ENCODE peak calls at places on chromosome 14, in five cellular contexts. S is A549, V is upper lobe of left lung, G is HepG2, B is GM12878. Q is an unnamed sample. For H3K4me1, the result is how much of the 10 kb centered on the place peaks cover.

GRCh38 chr14:80385340-80385739 is 174.0 kb upstream of the DIO2 start:
- ATAC-seq in S (no peak), V (no peak), B (no peak), G (no peak), Q (no peak)

GRCh38 chr14:94636744-94637412 is 24.7 kb downstream of the SERPINA3 start:
- ATAC-seq in B (no peak), S (peak), G (peak), V (no peak), Q (no peak)

GRCh38 chr14:96631621-96632362 is 129.6 kb downstream of the PAPOLA start:
- ATAC-seq in V (no peak), S (peak), G (peak), B (no peak), Q (no peak)

GRCh38 chr14:33943484-33943883 is 7.4 kb downstream of the EGLN3 start:
- ATAC-seq in B (no peak), G (no peak), S (no peak), V (no peak), Q (no peak)

GRCh38 chr14:34030864-34031263 is 80.0 kb upstream of the EGLN3 start:
- ATAC-seq in B (no peak), V (peak), G (no peak), S (no peak), Q (peak)

GRCh38 chr14:33589334-33589733 is 361.5 kb downstream of the EGLN3 start:
- ATAC-seq in S (no peak), V (peak), G (no peak), B (no peak), Q (no peak)

GRCh38 chr14:24066490-24067132 is 4.8 kb upstream of the CPNE6 start:
- ATAC-seq in S (no peak), V (no peak), B (no peak), G (peak), Q (no peak)

GRCh38 chr14:44914849-44915248 is 46.9 kb downstream of the KLHL28 start:
- ATAC-seq in B (peak), G (peak), V (peak), S (peak), Q (no peak)

GRCh38 chr14:88258026-88258425 is 65.0 kb downstream of the KCNK10 start:
- ATAC-seq in B (no peak), V (no peak), S (no peak), G (no peak), Q (no peak)

GRCh38 chr14:56173360-56173922 is 55.2 kb downstream of the PELI2 start:
- ATAC-seq in V (no peak), G (no peak), S (no peak), B (no peak), Q (no peak)

GRCh38 chr14:34640826-34641225 is 10.9 kb upstream of the SNX6 start:
- ATAC-seq in B (no peak), G (no peak), S (no peak), V (no peak), Q (no peak)

GRCh38 chr14:56555921-56556570 is 23.6 kb upstream of the TMEM260 start:
- ATAC-seq in G (peak), B (peak), S (peak), V (no peak), Q (no peak)

GRCh38 chr14:68976160-68977067 is 2.7 kb downstream of the ACTN1 start:
- ATAC-seq in V (no peak), B (no peak), G (peak), S (no peak), Q (no peak)

GRCh38 chr14:51547260-51547659 is 104.5 kb upstream of the FRMD6 start:
- ATAC-seq in B (no peak), G (no peak), S (peak), V (peak), Q (peak)

GRCh38 chr14:80575763-80576162 is 364.5 kb upstream of the DIO2 start:
- ATAC-seq in S (no peak), B (no peak), G (no peak), V (no peak), Q (no peak)

GRCh38 chr14:39576258-39576657 is 144.0 kb upstream of the FBXO33 start:
- ATAC-seq in B (no peak), V (no peak), G (peak), S (no peak), Q (no peak)

GRCh38 chr14:92455231-92455630 is 58.4 kb upstream of the RIN3 start:
- ATAC-seq in V (no peak), S (no peak), B (no peak), G (no peak), Q (no peak)

GRCh38 chr14:86391085-86391484 is 861.1 kb downstream of the FLRT2 start:
- ATAC-seq in B (no peak), S (no peak), V (no peak), G (no peak), Q (no peak)

GRCh38 chr14:34538871-34539406 is 562 bp downstream of the EAPP start:
- ATAC-seq in V (no peak), G (no peak), B (peak), S (no peak), Q (no peak)

GRCh38 chr14:69675246-69675583 is 63.8 kb downstream of the SUSD6 start:
- ATAC-seq in S (no peak), B (no peak), V (no peak), G (no peak), Q (no peak)

GRCh38 chr14:28361486-28361885 is 405.1 kb upstream of the FOXG1 start:
- ATAC-seq in G (no peak), B (no peak), S (no peak), V (no peak), Q (no peak)

GRCh38 chr14:35565896-35566464 is 32.0 kb downstream of the INSM2 start:
- ATAC-seq in G (no peak), B (no peak), S (no peak), V (no peak), Q (no peak)

GRCh38 chr14:94536836-94537235 is 24.4 kb upstream of the SERPINA4 start:
- ATAC-seq in B (peak), G (peak), V (no peak), S (no peak), Q (no peak)

GRCh38 chr14:96205059-96205993 is 687 bp downstream of the BDKRB2 start:
- ATAC-seq in G (peak), S (peak), B (peak), V (peak), Q (peak)

GRCh38 chr14:100665518-100666032 is 61.1 kb upstream of the DLK1 start:
- ATAC-seq in G (no peak), B (no peak), V (no peak), S (peak), Q (no peak)

GRCh38 chr14:60097974-60098373 is 6.3 kb downstream of the PCNX4 start:
- ATAC-seq in S (no peak), G (no peak), B (no peak), V (no peak), Q (no peak)

GRCh38 chr14:75223664-75224154 is 47.3 kb upstream of the TMED10 start:
- ATAC-seq in V (peak), S (peak), G (no peak), B (peak), Q (no peak)

GRCh38 chr14:60346706-60347105 is 97.7 kb downstream of the PPM1A start:
- ATAC-seq in V (no peak), B (no peak), S (no peak), G (no peak), Q (no peak)

GRCh38 chr14:100428727-100429126 is 105.6 kb downstream of the SLC25A47 start:
- ATAC-seq in S (no peak), V (no peak), G (no peak), B (no peak), Q (no peak)

GRCh38 chr14:92650581-92651105 is 97.8 kb downstream of the LGMN start:
- ATAC-seq in S (no peak), B (peak), G (no peak), V (no peak), Q (no peak)

GRCh38 chr14:50823051-50823762 is 7.8 kb downstream of the NIN start:
- ATAC-seq in S (no peak), B (peak), V (peak), G (peak), Q (no peak)

GRCh38 chr14:75041613-75042012 is 9.7 kb downstream of the MLH3 start:
- ATAC-seq in S (peak), V (no peak), B (no peak), G (peak), Q (no peak)

GRCh38 chr14:69636051-69636639 is 24.7 kb downstream of the SUSD6 start:
- ATAC-seq in S (no peak), V (peak), B (peak), G (no peak), Q (no peak)

GRCh38 chr14:58107947-58108552 is 44.0 kb downstream of the ARMH4 start:
- ATAC-seq in S (peak), V (peak), B (peak), G (no peak), Q (peak)

GRCh38 chr14:44317433-44317746 is 189.7 kb downstream of the FSCB start:
- ATAC-seq in G (no peak), B (no peak), V (peak), S (peak), Q (no peak)

GRCh38 chr14:52950898-52951729 is at the start of gene FERMT2:
- ATAC-seq in V (peak), B (peak), S (peak), G (peak), Q (peak)

GRCh38 chr14:65131176-65131765 is 29.0 kb upstream of the MAX start:
- ATAC-seq in B (no peak), V (no peak), S (peak), G (no peak), Q (no peak)

GRCh38 chr14:104020471-104020870 is 65.0 kb upstream of the ASPG start:
- ATAC-seq in S (no peak), G (no peak), V (no peak), B (no peak), Q (no peak)

GRCh38 chr14:50340045-50340444 is 27.9 kb downstream of the DMAC2L start:
- ATAC-seq in S (no peak), V (no peak), B (no peak), G (no peak), Q (no peak)

DNA sequence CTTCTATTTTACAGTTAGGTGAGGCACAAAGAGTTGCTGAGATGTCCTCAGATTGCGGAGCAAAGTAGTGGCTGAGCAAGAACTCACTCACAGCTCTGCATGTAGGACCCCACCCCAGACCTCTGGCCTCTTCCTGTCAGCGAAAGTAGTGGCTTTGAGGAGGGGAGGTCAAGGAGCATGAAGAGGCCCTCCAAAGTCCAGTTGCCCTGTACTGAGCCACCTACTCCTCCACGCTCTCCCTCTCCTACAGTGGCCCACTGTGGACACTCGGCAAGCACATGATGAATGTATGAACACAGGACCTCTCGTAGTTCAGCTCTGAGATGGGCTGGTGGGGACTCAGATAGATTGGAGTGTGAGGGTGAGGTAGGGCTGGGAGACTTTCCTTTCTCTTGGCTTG is 5.3 kb upstream of the PLEKHH1 start:
- ATAC-seq in V (no peak), G (no peak), S (no peak), B (no peak), Q (no peak)
- H3K27ac ChIP-seq in V (no peak), G (no peak), S (no peak), B (no peak), Q (no peak)

GRCh38 chr14:71193663-71194062 is 286.4 kb downstream of the PCNX1 start:
- ATAC-seq in G (no peak), S (no peak), V (no peak), B (no peak), Q (no peak)
- TF ChIP-seq EP300 in G (no peak), S (no peak), V (no peak), B (no peak), Q (no peak)

DNA sequence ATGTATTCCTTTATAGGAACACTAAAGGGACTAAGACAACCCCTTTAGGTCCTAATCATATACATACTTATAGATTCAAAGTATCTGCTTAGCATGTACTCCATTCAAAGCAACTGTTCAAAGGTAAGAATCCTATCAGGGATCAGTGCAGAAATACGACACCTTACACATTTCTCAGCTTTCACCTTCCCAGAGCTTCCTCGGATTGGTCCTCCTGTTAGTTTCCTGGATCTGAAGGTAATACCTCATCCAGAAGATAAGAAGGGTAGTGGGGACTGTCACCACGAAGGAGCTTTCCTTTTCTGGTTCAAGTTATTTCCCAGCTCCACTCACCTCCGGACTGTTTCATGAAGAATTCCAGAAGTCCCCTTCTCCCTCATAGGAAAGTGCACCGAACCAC is 38.0 kb downstream of the RCOR1 start:
- ATAC-seq in V (no peak), G (no peak), S (no peak), B (no peak), Q (no peak)
- H3K4me1 ChIP-seq in V (under half), G (under half), S (under half), B (under half), Q (under half)

DNA sequence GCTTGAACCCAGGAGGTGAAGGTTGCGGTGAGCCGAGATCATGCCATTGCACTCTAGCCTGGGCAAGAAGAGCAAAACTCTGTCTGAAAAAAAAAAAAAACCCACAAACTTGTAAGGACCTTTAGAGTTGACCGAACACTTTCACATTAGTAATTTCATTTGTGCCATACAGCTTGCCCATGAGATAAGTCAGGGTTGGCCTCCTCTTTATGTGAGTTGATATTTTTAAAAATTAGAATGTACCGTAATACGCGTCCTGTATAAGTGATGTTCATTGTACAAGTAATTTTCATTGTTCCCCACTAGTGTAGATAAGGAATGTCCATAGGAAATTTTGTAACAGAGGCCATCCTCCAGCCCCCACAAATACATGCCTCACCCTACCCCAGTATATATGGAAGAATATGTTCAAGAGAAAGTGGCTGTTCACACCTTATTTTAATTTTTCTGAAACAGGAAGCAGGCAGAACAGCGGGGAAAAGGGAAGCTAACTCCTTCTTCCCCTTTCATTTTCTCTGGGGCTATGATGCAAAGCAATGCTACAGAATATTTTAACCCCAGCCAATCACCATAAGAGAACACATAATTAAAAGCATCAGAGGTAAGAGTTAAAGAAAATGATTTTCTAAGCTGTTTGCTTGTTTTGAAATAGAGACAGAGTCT is 31.9 kb upstream of the HIF1A start:
- ATAC-seq in S (no peak), V (peak), G (no peak), B (peak), Q (no peak)
- H3K27ac ChIP-seq in S (no peak), V (peak), G (no peak), B (peak), Q (no peak)

GRCh38 chr14:63897706-63898105 is 44.9 kb downstream of the SYNE2 start:
- ATAC-seq in S (no peak), V (no peak), B (no peak), G (no peak), Q (no peak)

GRCh38 chr14:63899953-63900352 is 47.1 kb downstream of the SYNE2 start:
- ATAC-seq in B (peak), S (no peak), G (no peak), V (peak), Q (no peak)

GRCh38 chr14:63895510-63895909 is 42.7 kb downstream of the SYNE2 start:
- ATAC-seq in S (no peak), B (no peak), V (no peak), G (no peak), Q (no peak)

GRCh38 chr14:63893701-63894458 is 41.1 kb downstream of the SYNE2 start:
- ATAC-seq in B (no peak), V (peak), G (peak), S (peak), Q (peak)

DNA sequence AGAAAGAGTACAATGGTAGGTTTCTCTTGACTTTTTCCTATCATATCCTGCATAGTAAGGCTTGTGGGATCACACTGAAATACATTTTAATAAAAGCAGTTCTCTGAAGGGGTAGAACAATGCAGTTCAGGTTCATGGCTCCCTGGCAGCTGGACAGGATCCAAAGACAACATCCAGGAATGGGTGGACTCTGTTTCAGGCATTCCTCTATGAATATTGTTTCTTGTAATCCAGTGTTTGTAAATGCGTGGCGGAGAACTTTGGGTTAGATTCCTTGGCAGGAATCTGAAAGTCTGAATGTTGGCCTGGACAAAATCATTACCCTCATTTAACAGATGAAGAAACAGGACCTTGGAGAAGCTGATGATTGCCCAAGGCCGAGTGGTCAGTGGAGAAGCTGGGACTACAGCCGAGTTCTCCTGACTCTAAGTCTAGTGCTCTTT is 43.5 kb downstream of the SYNE2 start:
- ATAC-seq in S (peak), G (peak), B (no peak), V (peak), Q (peak)
- TF ChIP-seq EP300 in S (no peak), G (no peak), B (no peak), V (no peak), Q (no peak)

DNA sequence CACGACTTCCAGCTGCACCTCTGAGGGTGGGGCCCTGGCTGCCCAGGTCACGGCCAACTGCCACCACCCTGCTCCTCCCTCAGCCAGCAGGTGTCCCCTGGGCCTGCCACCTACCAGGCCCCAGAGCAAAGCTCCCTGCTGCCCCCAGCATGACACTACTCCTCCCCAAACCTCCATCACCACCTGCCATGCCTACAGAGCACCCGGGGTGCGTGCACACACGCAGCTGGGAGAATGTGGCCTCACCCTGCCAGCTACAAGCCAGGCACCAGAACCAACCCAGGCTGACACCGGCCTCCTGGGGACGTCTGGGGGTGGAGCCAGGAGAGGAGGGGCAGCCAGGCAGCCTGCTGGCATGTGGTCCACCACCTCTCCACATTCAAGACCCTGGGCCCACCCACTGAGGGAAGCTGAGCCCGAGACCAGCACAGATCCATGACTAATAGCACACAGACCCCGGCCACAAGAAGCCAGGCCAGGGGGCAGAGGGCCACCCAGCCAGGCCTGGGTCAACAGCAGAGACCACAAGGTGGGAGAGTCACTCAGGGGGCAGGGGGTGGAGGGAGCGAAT is 3.4 kb downstream of the JAG2 start:
- ATAC-seq in S (no peak), V (no peak), B (peak), G (peak), Q (no peak)
- H3K4me1 ChIP-seq in S (under half), V (under half), B (under half), G (under half), Q (under half)

GRCh38 chr14:23025181-23025788 is 9.4 kb downstream of the PSMB5 start:
- ATAC-seq in V (no peak), S (peak), B (peak), G (peak), Q (no peak)
- H3K27ac ChIP-seq in V (no peak), S (no peak), B (no peak), G (no peak), Q (no peak)

DNA sequence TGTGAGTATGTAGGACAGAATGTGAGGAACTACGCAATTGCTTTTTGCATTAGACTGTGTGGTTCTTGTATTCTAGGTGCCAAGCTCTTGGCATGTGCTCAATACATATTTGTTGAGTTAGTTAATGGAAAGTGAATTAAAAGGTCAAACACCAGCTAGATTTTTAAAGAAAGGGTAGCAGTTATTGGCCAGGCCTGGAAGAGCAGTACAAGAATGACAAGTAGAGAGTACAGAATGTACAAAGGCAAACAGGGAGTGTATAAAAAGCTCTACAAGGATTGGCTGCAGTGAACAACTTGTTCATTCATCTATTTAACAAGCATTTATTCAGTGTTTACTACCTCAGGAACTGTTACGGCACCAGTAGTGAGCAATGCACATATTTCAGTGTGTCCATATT is 854.0 kb upstream of the SEL1L start:
- ATAC-seq in G (no peak), S (no peak), V (no peak), B (no peak), Q (peak)
- TF ChIP-seq EP300 in G (no peak), S (no peak), V (no peak), B (no peak), Q (peak)